ENCODE peak calls at places on chromosomes 16 and 17, in seven cellular contexts. X is NCI-H2081, P is T-helper 9 cell, U is putamen, T is skeletal muscle cell, Q is fibroblast of the aortic adventitia, F is body of pancreas. B is an unnamed sample.

GRCh38 chr17:31224366-31224765 is 72.7 kb downstream of the OMG start:
- DNase-seq in X (no peak), T (no peak), Q (peak), P (no peak), U (no peak), F (no peak), B (no peak)

GRCh38 chr16:23401142-23401541 is 51.8 kb downstream of the COG7 start:
- DNase-seq in Q (no peak), P (no peak), F (peak), X (no peak), U (no peak), T (no peak), B (no peak)

GRCh38 chr16:10202650-10203049 is 20.4 kb upstream of the GRIN2A start:
- DNase-seq in F (no peak), U (no peak), P (no peak), T (no peak), Q (no peak), X (no peak), B (no peak)

GRCh38 chr16:79534143-79534542 is 66.4 kb downstream of the MAF start:
- DNase-seq in X (no peak), Q (no peak), T (no peak), F (no peak), U (no peak), P (no peak), B (no peak)

GRCh38 chr17:81422776-81423697 is 27.8 kb downstream of the BAHCC1 start:
- DNase-seq in T (peak), U (no peak), F (peak), X (no peak), P (no peak), Q (peak), B (peak)

GRCh38 chr16:89473791-89474414 is 16.5 kb downstream of the ANKRD11 start:
- DNase-seq in F (no peak), X (no peak), P (no peak), U (no peak), Q (peak), T (peak), B (no peak)

GRCh38 chr16:56337131-56337857 is 88.1 kb downstream of the AMFR start:
- DNase-seq in P (no peak), F (no peak), Q (no peak), U (no peak), X (no peak), T (no peak), B (no peak)

GRCh38 chr17:266701-267656 is 85.5 kb upstream of the DOC2B start:
- DNase-seq in U (peak), F (no peak), X (no peak), T (no peak), Q (peak), P (no peak), B (no peak)

GRCh38 chr16:27040671-27041070 is 26.1 kb upstream of the C16orf82 start:
- DNase-seq in X (no peak), F (no peak), Q (no peak), P (no peak), U (no peak), T (no peak), B (no peak)

GRCh38 chr17:60586288-60586974 is 13.6 kb upstream of the PPM1D start:
- DNase-seq in F (peak), U (no peak), X (no peak), T (no peak), Q (peak), P (no peak), B (no peak)

GRCh38 chr16:64238576-64238975 is 883.3 kb downstream of the CDH11 start:
- DNase-seq in F (no peak), X (no peak), P (no peak), U (no peak), Q (peak), T (no peak), B (no peak)

GRCh38 chr17:59421722-59422121 is 90.3 kb downstream of the YPEL2 start:
- DNase-seq in P (no peak), Q (no peak), X (no peak), F (no peak), U (no peak), T (no peak), B (no peak)

GRCh38 chr17:54085934-54086333 is 263.2 kb downstream of the KIF2B start:
- DNase-seq in X (no peak), Q (no peak), U (no peak), P (no peak), F (peak), T (no peak), B (no peak)

GRCh38 chr17:41223821-41224220 is 2.6 kb upstream of the KRTAP9-2 start:
- DNase-seq in F (no peak), P (no peak), U (no peak), Q (no peak), T (no peak), X (no peak), B (no peak)

GRCh38 chr16:3804426-3805016 is 76.0 kb downstream of the CREBBP start:
- DNase-seq in F (no peak), T (no peak), X (no peak), U (no peak), P (no peak), Q (no peak), B (no peak)

GRCh38 chr17:63452091-63452978 is 6.2 kb upstream of the CYB561 start:
- DNase-seq in P (no peak), T (no peak), U (no peak), X (no peak), F (no peak), Q (no peak), B (no peak)

GRCh38 chr16:4517812-4518211 is 20.8 kb downstream of the CDIP1 start:
- DNase-seq in P (no peak), Q (peak), X (peak), T (no peak), F (peak), U (no peak), B (peak)

GRCh38 chr17:81959362-81960129 is 1.4 kb downstream of the NOTUM start:
- DNase-seq in P (peak), Q (peak), F (peak), T (no peak), X (peak), U (peak), B (peak)

GRCh38 chr17:64617125-64617780 is 44.9 kb downstream of the SMURF2 start:
- DNase-seq in P (no peak), F (no peak), U (no peak), Q (no peak), X (no peak), T (no peak), B (no peak)

GRCh38 chr16:2964416-2965223 is 545 bp downstream of the KREMEN2 start:
- DNase-seq in U (no peak), P (peak), F (peak), Q (no peak), T (no peak), X (peak), B (peak)

GRCh38 chr16:77221482-77221881 is 22.3 kb downstream of the SYCE1L start:
- DNase-seq in U (no peak), X (no peak), T (no peak), F (no peak), P (no peak), Q (no peak), B (no peak)

GRCh38 chr17:57356722-57357391 is 100.5 kb downstream of the MSI2 start:
- DNase-seq in P (no peak), Q (no peak), U (peak), X (no peak), F (no peak), T (no peak), B (no peak)

GRCh38 chr17:29241015-29241963 is 5.4 kb upstream of the CRYBA1 start:
- DNase-seq in T (peak), U (peak), P (no peak), Q (peak), X (no peak), F (peak), B (peak)

GRCh38 chr16:14369734-14370598 is 260.1 kb downstream of the PARN start:
- DNase-seq in F (no peak), U (no peak), T (no peak), P (no peak), Q (peak), X (no peak), B (no peak)

GRCh38 chr17:64777413-64778101 is 115.5 kb upstream of the SMURF2 start:
- DNase-seq in U (peak), F (peak), X (peak), P (no peak), T (no peak), Q (peak), B (no peak)

GRCh38 chr17:8393470-8394231 is 4.0 kb downstream of the RNF222 start:
- DNase-seq in X (no peak), U (no peak), T (no peak), F (no peak), Q (no peak), P (peak), B (peak)

GRCh38 chr16:84925092-84925772 is 86.1 kb downstream of the ZDHHC7 start:
- DNase-seq in F (peak), X (no peak), T (no peak), P (peak), U (no peak), Q (peak), B (no peak)

B was measured in H54.